ENCODE peak calls at places on chromosome 20, in nine cellular contexts. Z, R, D, K, L, G, J, W and Q are unnamed samples.
A peak's percentile ranks its signal among the peaks of the same experiment; 100 is the strongest.

GRCh38 chr20:40532103-40532502 is 156.9 kb downstream of the MAFB start:
- DNase-seq in D (no peak), Z (no peak), W (peak; percentile 3), L (no peak), G (no peak), R (no peak), K (peak; percentile 15), J (no peak), Q (no peak)

GRCh38 chr20:41133709-41134361 is 3.5 kb upstream of the PLCG1 start:
- DNase-seq in J (no peak), G (no peak), D (no peak), L (no peak), R (no peak), W (no peak), K (no peak), Z (no peak), Q (no peak)

GRCh38 chr20:59810376-59811187 is 122.9 kb downstream of the SYCP2 start:
- DNase-seq in D (no peak), W (no peak), Z (no peak), J (no peak), L (no peak), R (no peak), G (no peak), K (no peak), Q (no peak)

GRCh38 chr20:7829776-7830175 is 110.5 kb downstream of the HAO1 start:
- DNase-seq in J (no peak), K (no peak), D (no peak), R (no peak), L (no peak), W (no peak), G (no peak), Z (no peak), Q (no peak)

GRCh38 chr20:38175221-38176030 is 10.4 kb upstream of the TGM2 start:
- DNase-seq in K (no peak), R (no peak), L (no peak), G (no peak), W (no peak), Z (no peak), D (no peak), J (no peak), Q (no peak)

GRCh38 chr20:44334306-44334705 is 2.5 kb upstream of the R3HDML start:
- DNase-seq in R (no peak), J (no peak), G (peak; percentile 23), K (no peak), W (no peak), D (no peak), Z (no peak), L (no peak), Q (no peak)

GRCh38 chr20:23612385-23612784 is 6.7 kb upstream of the CST9 start:
- DNase-seq in W (no peak), L (no peak), Z (no peak), K (no peak), D (no peak), G (no peak), J (no peak), R (no peak), Q (no peak)

GRCh38 chr20:45919951-45920794 is 8.2 kb upstream of the PLTP start:
- DNase-seq in W (no peak), Z (peak; percentile 22), G (peak; percentile 66), D (no peak), R (no peak), J (no peak), K (no peak), L (no peak), Q (no peak)

GRCh38 chr20:53960586-53961386 is 109.6 kb downstream of the BCAS1 start:
- DNase-seq in Z (no peak), R (no peak), L (no peak), J (no peak), G (peak; percentile 64), W (no peak), K (no peak), D (no peak), Q (no peak)

GRCh38 chr20:23368316-23369110 is 6.5 kb downstream of the GZF1 start:
- DNase-seq in G (no peak), J (no peak), Z (no peak), R (no peak), W (no peak), D (no peak), L (no peak), K (no peak), Q (no peak)

GRCh38 chr20:3563548-3564177 is 92.8 kb downstream of the ATRN start:
- DNase-seq in K (peak; percentile 20), J (peak; percentile 45), Z (no peak), D (no peak), L (no peak), G (peak; percentile 34), W (no peak), R (no peak), Q (peak; percentile 60)

GRCh38 chr20:47213960-47214359 is 142.5 kb downstream of the ZMYND8 start:
- DNase-seq in G (no peak), Z (no peak), K (no peak), L (no peak), W (no peak), J (no peak), R (no peak), D (no peak), Q (no peak)

GRCh38 chr20:47540443-47541354 is 39.0 kb downstream of the NCOA3 start:
- DNase-seq in Z (no peak), D (no peak), R (no peak), L (no peak), K (no peak), G (peak; percentile 27), J (no peak), W (no peak), Q (no peak)

GRCh38 chr20:47969426-47969825 is 184.1 kb upstream of the SULF2 start:
- DNase-seq in R (no peak), W (no peak), K (no peak), L (no peak), G (no peak), Z (no peak), J (no peak), D (no peak), Q (no peak)

GRCh38 chr20:31862506-31862905 is 7.8 kb downstream of the DUSP15 start:
- DNase-seq in R (peak; percentile 55), Z (peak; percentile 21), G (no peak), D (no peak), K (no peak), J (no peak), W (no peak), L (no peak), Q (no peak)

GRCh38 chr20:61210862-61211261 is 41.2 kb upstream of the CDH4 start:
- DNase-seq in R (no peak), Z (no peak), G (no peak), W (no peak), L (no peak), D (no peak), K (no peak), J (no peak), Q (no peak)

GRCh38 chr20:32945710-32946221 is 58.5 kb downstream of the SUN5 start:
- DNase-seq in W (no peak), K (peak; percentile 31), R (no peak), J (peak; percentile 26), L (no peak), Z (no peak), G (peak; percentile 7), D (no peak), Q (peak; percentile 64)

GRCh38 chr20:17655286-17655651 is 26.8 kb downstream of the RRBP1 start:
- DNase-seq in L (no peak), W (no peak), K (no peak), G (peak; percentile 63), J (no peak), Z (no peak), R (no peak), D (no peak), Q (no peak)

GRCh38 chr20:61656198-61656597 is 404.1 kb downstream of the CDH4 start:
- DNase-seq in R (no peak), L (no peak), D (no peak), W (no peak), Z (no peak), J (no peak), K (no peak), G (no peak), Q (no peak)

GRCh38 chr20:20233041-20233514 is 134.8 kb upstream of the INSM1 start:
- DNase-seq in W (no peak), D (no peak), L (no peak), R (no peak), G (no peak), J (no peak), Z (no peak), K (no peak), Q (no peak)

GRCh38 chr20:61486198-61486597 is 234.1 kb downstream of the CDH4 start:
- DNase-seq in W (no peak), L (no peak), K (no peak), D (no peak), Z (no peak), R (no peak), J (no peak), G (no peak), Q (no peak)

GRCh38 chr20:36051318-36052116 is 83.1 kb downstream of the CNBD2 start:
- DNase-seq in L (no peak), K (no peak), Z (no peak), J (peak; percentile 34), W (no peak), D (no peak), R (no peak), G (no peak), Q (no peak)

GRCh38 chr20:10919549-10920140 is 245.8 kb upstream of the JAG1 start:
- DNase-seq in W (no peak), J (no peak), R (peak; percentile 23), K (no peak), D (no peak), Z (peak; percentile 32), G (peak; percentile 93), L (no peak), Q (no peak)

GRCh38 chr20:31790401-31790800 is 28.8 kb upstream of the MYLK2 start:
- DNase-seq in R (no peak), Z (no peak), K (no peak), J (no peak), W (no peak), L (no peak), D (no peak), G (peak; percentile 51), Q (no peak)

GRCh38 chr20:4234128-4234527 is 218.8 kb upstream of the RNF24 start:
- DNase-seq in J (peak; percentile 77), K (no peak), D (no peak), R (peak; percentile 76), G (peak; percentile 94), Z (no peak), L (no peak), W (no peak), Q (no peak)

GRCh38 chr20:4592316-4593148 is 129.2 kb upstream of the PRND start:
- DNase-seq in G (peak; percentile 31), D (no peak), W (peak; percentile 54), L (no peak), R (peak; percentile 45), J (no peak), K (peak; percentile 89), Z (peak; percentile 52), Q (peak; percentile 87)

GRCh38 chr20:37345339-37346231 is at the start of gene SRC:
- DNase-seq in K (peak; percentile 58), W (peak; percentile 25), J (peak; percentile 52), G (peak; percentile 70), L (no peak), D (no peak), Z (peak; percentile 84), R (peak; percentile 87), Q (peak; percentile 74)

GRCh38 chr20:35952480-35953410 is 1.6 kb downstream of the SCAND1 start:
- DNase-seq in G (peak; percentile 44), K (no peak), R (no peak), W (no peak), J (peak; percentile 24), D (no peak), Z (no peak), L (no peak), Q (no peak)

GRCh38 chr20:10040070-10040970 is 5.5 kb downstream of the ANKEF1 start:
- DNase-seq in L (no peak), G (peak; percentile 79), Z (no peak), W (no peak), J (no peak), R (no peak), D (no peak), K (no peak), Q (no peak)

GRCh38 chr20:1469306-1469905 is 2.8 kb upstream of the NSFL1C start:
- DNase-seq in G (no peak), Z (no peak), R (no peak), K (no peak), W (no peak), L (no peak), J (no peak), D (no peak), Q (no peak)

GRCh38 chr20:61682114-61682997 is 383.3 kb downstream of the TAF4 start:
- DNase-seq in G (peak; percentile 52), J (no peak), D (no peak), K (no peak), W (no peak), Z (no peak), L (no peak), R (no peak), Q (no peak)